ENCODE peak calls at places on chromosomes 13 and 19, in six cellular contexts. U is AG04450; F is activated CD8-positive, alpha-beta T cell treated with anti-CD3 and anti-CD28 coated beads for 36 hours; Z is body of pancreas; E is CD4-positive, alpha-beta T cell; L is colonic mucosa. G is an unnamed sample.

GRCh38 chr19:53365134-53365898 is at the start of gene ZNF525:
- DNase-seq in U (no peak), F (peak), Z (peak), E (peak), L (peak), G (peak)

GRCh38 chr19:38079926-38080380 is 144.1 kb downstream of the DPF1 start:
- DNase-seq in U (peak), F (peak), Z (peak), E (no peak), L (no peak), G (no peak)

GRCh38 chr19:18417250-18418033 is 1.8 kb upstream of the SSBP4 start:
- DNase-seq in U (no peak), F (peak), Z (peak), E (no peak), L (peak), G (peak)

GRCh38 chr13:73618275-73618865 is 515.8 kb downstream of the KLF12 start:
- DNase-seq in U (no peak), F (no peak), Z (peak), E (no peak), L (peak), G (no peak)

GRCh38 chr19:18008814-18009213 is 844 bp downstream of the ARRDC2 start:
- DNase-seq in U (no peak), F (no peak), Z (no peak), E (no peak), L (no peak), G (no peak)

GRCh38 chr13:111168116-111168515 is 53.0 kb downstream of the ARHGEF7 start:
- DNase-seq in U (no peak), F (no peak), Z (no peak), E (no peak), L (no peak), G (peak)

GRCh38 chr19:54391589-54392061 is 23.6 kb upstream of the TTYH1 start:
- DNase-seq in U (no peak), F (no peak), Z (no peak), E (no peak), L (no peak), G (no peak)

GRCh38 chr19:17996826-17997316 is 11.1 kb upstream of the ARRDC2 start:
- DNase-seq in U (peak), F (peak), Z (peak), E (peak), L (peak), G (peak)

GRCh38 chr19:10145031-10145430 is 25.3 kb upstream of the EIF3G start:
- DNase-seq in U (no peak), F (no peak), Z (no peak), E (no peak), L (no peak), G (no peak)

GRCh38 chr19:38671654-38672053 is 24.2 kb downstream of the ACTN4 start:
- DNase-seq in U (no peak), F (no peak), Z (no peak), E (no peak), L (no peak), G (no peak)

GRCh38 chr13:46598140-46598819 is 45.3 kb downstream of the LRCH1 start:
- DNase-seq in U (no peak), F (no peak), Z (no peak), E (no peak), L (no peak), G (no peak)

GRCh38 chr13:110329798-110330461 is 22.8 kb downstream of the COL4A2 start:
- DNase-seq in U (no peak), F (no peak), Z (no peak), E (no peak), L (no peak), G (no peak)

GRCh38 chr19:53333071-53333465 is 481 bp upstream of the ZNF845 start:
- DNase-seq in U (peak), F (peak), Z (peak), E (peak), L (no peak), G (peak)

GRCh38 chr13:99386495-99386894 is 79.3 kb upstream of the GPR183 start:
- DNase-seq in U (no peak), F (no peak), Z (no peak), E (no peak), L (no peak), G (no peak)

GRCh38 chr13:50691176-50691681 is 152.3 kb downstream of the DLEU7 start:
- DNase-seq in U (no peak), F (no peak), Z (no peak), E (no peak), L (no peak), G (no peak)

GRCh38 chr19:23795462-23795861 is 36.8 kb upstream of the ZNF681 start:
- DNase-seq in U (no peak), F (no peak), Z (no peak), E (no peak), L (no peak), G (no peak)

GRCh38 chr19:39588066-39588465 is 14.3 kb upstream of the LGALS13 start:
- DNase-seq in U (no peak), F (no peak), Z (no peak), E (no peak), L (no peak), G (no peak)

GRCh38 chr19:18029617-18030338 is 21.8 kb downstream of the ARRDC2 start:
- DNase-seq in U (no peak), F (peak), Z (peak), E (no peak), L (peak), G (no peak)

GRCh38 chr13:74061939-74062595 is 72.1 kb downstream of the KLF12 start:
- DNase-seq in U (no peak), F (peak), Z (peak), E (no peak), L (no peak), G (no peak)

GRCh38 chr19:39497850-39498261 is 891 bp upstream of the DLL3 start:
- DNase-seq in U (no peak), F (peak), Z (no peak), E (no peak), L (peak), G (peak)

GRCh38 chr13:25232937-25233515 is 54.3 kb downstream of the MTMR6 start:
- DNase-seq in U (no peak), F (no peak), Z (peak), E (no peak), L (no peak), G (no peak)

GRCh38 chr13:41603917-41604316 is 146.6 kb downstream of the RGCC start:
- DNase-seq in U (no peak), F (no peak), Z (no peak), E (no peak), L (no peak), G (no peak)

GRCh38 chr19:33196446-33197193 is 2.5 kb downstream of the LRP3 start:
- DNase-seq in U (no peak), F (no peak), Z (no peak), E (no peak), L (no peak), G (no peak)

GRCh38 chr13:103788061-103788652 is 721.9 kb upstream of the SLC10A2 start:
- DNase-seq in U (no peak), F (no peak), Z (no peak), E (no peak), L (no peak), G (peak)
- TF ChIP-seq CTCF in U (no peak), F (no peak), Z (no peak), E (no peak), L (no peak), G (peak)

DNA sequence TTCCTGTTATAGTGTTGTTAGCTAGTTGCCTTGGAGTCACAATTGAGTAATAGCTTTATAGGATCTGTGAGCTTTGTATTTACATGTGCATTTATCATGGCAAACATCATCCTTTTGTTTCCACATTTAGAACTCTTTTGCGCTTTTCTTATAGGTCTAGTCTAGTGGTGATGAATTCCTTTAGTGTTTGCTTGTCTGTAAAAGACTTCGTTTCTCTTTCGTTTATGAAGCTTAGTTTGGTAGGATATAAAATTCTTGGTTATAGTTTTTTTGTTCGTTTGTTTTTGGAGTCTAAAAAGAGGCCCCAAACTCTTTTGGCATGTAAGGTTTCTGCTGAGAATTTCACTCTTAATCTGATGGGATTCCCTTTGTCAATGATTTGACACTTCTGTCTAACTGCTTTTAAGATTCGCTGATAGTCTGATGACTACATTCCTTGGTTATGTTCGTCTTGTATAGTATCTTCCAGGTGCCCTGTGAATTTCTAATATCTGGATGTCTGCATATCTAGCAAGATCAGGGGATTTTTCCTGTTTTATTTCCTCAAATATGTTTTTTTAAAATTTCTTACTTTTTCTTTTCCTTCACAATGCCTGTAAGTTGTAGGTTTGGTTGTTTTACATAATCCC is 20.2 kb downstream of the DNAJC3 start:
- DNase-seq in U (no peak), F (no peak), Z (no peak), E (no peak), L (no peak), G (no peak)
- TF ChIP-seq CTCF in U (no peak), F (no peak), Z (no peak), E (no peak), L (no peak), G (no peak)

GRCh38 chr13:44978328-44978727 is 10.9 kb downstream of the NUFIP1 start:
- DNase-seq in U (no peak), F (no peak), Z (no peak), E (no peak), L (no peak), G (no peak)
- TF ChIP-seq CTCF in U (no peak), F (no peak), Z (no peak), E (no peak), L (no peak), G (peak)

GRCh38 chr19:7979011-7979410 is 26.4 kb downstream of the ELAVL1 start:
- DNase-seq in U (no peak), F (no peak), Z (no peak), E (no peak), L (no peak), G (peak)
- TF ChIP-seq CTCF in U (no peak), F (no peak), Z (no peak), E (no peak), L (no peak), G (no peak)

G was measured in glutamatergic neuron.